ENCODE peak calls at places on chromosome 20, in seven cellular contexts. O is A549, X is breast epithelium, C is endothelial cell of umbilical vein, N is ovary, I is lower leg skin, V is HepG2. P is an unnamed sample.

GRCh38 chr20:39822667-39823066 is 860.5 kb downstream of the DHX35 start:
- DNase-seq in C (peak), X (no peak), I (no peak), N (no peak), O (no peak), V (no peak), P (no peak)

GRCh38 chr20:12262747-12263146 is 345.1 kb downstream of the BTBD3 start:
- DNase-seq in O (no peak), N (no peak), C (no peak), I (no peak), V (no peak), X (no peak), P (no peak)

GRCh38 chr20:31833130-31833930 is 12.1 kb downstream of the FOXS1 start:
- DNase-seq in O (peak), X (no peak), C (peak), N (no peak), V (peak), I (no peak), P (peak)

GRCh38 chr20:52178691-52179090 is 12.9 kb downstream of the ZFP64 start:
- DNase-seq in C (no peak), N (no peak), O (no peak), I (no peak), V (no peak), X (no peak), P (no peak)

GRCh38 chr20:35145141-35145564 is 2.0 kb downstream of the EDEM2 start:
- DNase-seq in I (no peak), O (peak), C (peak), V (peak), N (no peak), X (no peak), P (peak)

GRCh38 chr20:61801857-61802442 is 263.7 kb downstream of the TAF4 start:
- DNase-seq in V (no peak), X (no peak), C (no peak), I (no peak), O (no peak), N (no peak), P (no peak)

GRCh38 chr20:59908855-59909254 is 24.6 kb downstream of the SYCP2 start:
- DNase-seq in X (no peak), V (no peak), O (no peak), I (no peak), N (no peak), C (no peak), P (no peak)

GRCh38 chr20:61419010-61419409 is 166.9 kb downstream of the CDH4 start:
- DNase-seq in X (no peak), I (no peak), O (no peak), N (no peak), V (no peak), C (no peak), P (no peak)

GRCh38 chr20:46353506-46354206 is 45.4 kb upstream of the CDH22 start:
- DNase-seq in O (no peak), V (peak), I (no peak), N (no peak), X (no peak), C (no peak), P (no peak)

GRCh38 chr20:41427833-41428232 is 61.2 kb upstream of the EMILIN3 start:
- DNase-seq in O (no peak), V (no peak), I (no peak), X (no peak), C (no peak), N (no peak), P (no peak)

GRCh38 chr20:49372095-49372734 is 94.4 kb upstream of the ZNFX1 start:
- DNase-seq in V (no peak), C (no peak), I (no peak), X (peak), O (no peak), N (no peak), P (no peak)

GRCh38 chr20:22374678-22375590 is 209.4 kb downstream of the FOXA2 start:
- DNase-seq in C (no peak), O (no peak), X (no peak), V (no peak), N (no peak), I (no peak), P (no peak)

GRCh38 chr20:5153612-5154542 is 27.1 kb downstream of the CDS2 start:
- DNase-seq in I (no peak), V (peak), N (no peak), X (no peak), C (no peak), O (no peak), P (no peak)

GRCh38 chr20:44572551-44573500 is 9.6 kb upstream of the PKIG start:
- DNase-seq in C (peak), I (peak), N (peak), V (no peak), X (peak), O (no peak), P (no peak)

GRCh38 chr20:44861547-44862006 is 23.9 kb upstream of the YWHAB start:
- DNase-seq in N (peak), C (peak), V (no peak), O (no peak), I (peak), X (no peak), P (no peak)

GRCh38 chr20:48683467-48684175 is 144.2 kb downstream of the PREX1 start:
- DNase-seq in C (peak), N (no peak), V (no peak), X (no peak), I (no peak), O (no peak), P (no peak)

GRCh38 chr20:5714261-5715041 is 35.8 kb upstream of the SHLD1 start:
- DNase-seq in O (no peak), C (peak), V (peak), X (peak), I (no peak), N (no peak), P (peak)

GRCh38 chr20:6908673-6909072 is 141.2 kb downstream of the BMP2 start:
- DNase-seq in I (no peak), O (no peak), V (no peak), C (no peak), X (no peak), N (no peak), P (no peak)

GRCh38 chr20:8443464-8444072 is 311.5 kb downstream of the PLCB1 start:
- DNase-seq in V (no peak), X (no peak), N (no peak), O (no peak), C (no peak), I (no peak), P (no peak)

GRCh38 chr20:44501448-44501847 is 20.4 kb downstream of the SERINC3 start:
- DNase-seq in O (no peak), C (no peak), N (no peak), X (no peak), V (no peak), I (no peak), P (no peak)

GRCh38 chr20:33305591-33306057 is 22.6 kb downstream of the BPIFB1 start:
- DNase-seq in C (no peak), N (no peak), O (no peak), X (no peak), I (no peak), V (no peak), P (no peak)

GRCh38 chr20:58922036-58922435 is 59.0 kb upstream of the NELFCD start:
- DNase-seq in V (no peak), N (no peak), I (no peak), X (no peak), O (no peak), C (no peak), P (no peak)

GRCh38 chr20:59123011-59123676 is 40.5 kb upstream of the ZNF831 start:
- DNase-seq in V (no peak), C (no peak), O (no peak), N (no peak), X (no peak), I (no peak), P (no peak)

GRCh38 chr20:8126979-8127378 is 5.1 kb upstream of the PLCB1 start:
- DNase-seq in C (no peak), X (no peak), V (peak), I (no peak), O (no peak), N (no peak), P (no peak)

GRCh38 chr20:36501367-36502006 is 39.8 kb upstream of the MYL9 start:
- DNase-seq in X (no peak), C (no peak), V (no peak), N (no peak), I (no peak), O (no peak), P (no peak)

GRCh38 chr20:36499211-36499610 is 42.1 kb upstream of the MYL9 start:
- DNase-seq in C (no peak), N (no peak), O (no peak), X (no peak), V (no peak), I (no peak), P (no peak)

GRCh38 chr20:36498386-36499179 is 42.7 kb upstream of the MYL9 start:
- DNase-seq in O (no peak), X (no peak), C (no peak), N (no peak), I (no peak), V (no peak), P (no peak)

GRCh38 chr20:36497856-36498255 is 43.5 kb upstream of the MYL9 start:
- DNase-seq in N (no peak), O (no peak), C (no peak), V (no peak), I (no peak), X (no peak), P (no peak)

GRCh38 chr20:36499723-36500501 is 41.4 kb upstream of the MYL9 start:
- DNase-seq in C (no peak), O (no peak), X (no peak), N (no peak), V (no peak), I (no peak), P (no peak)
- TF ChIP-seq POLR2A in C (no peak), O (no peak), X (no peak), N (no peak), V (no peak), I (no peak), P (no peak)

GRCh38 chr20:13995086-13995665 is at the start of gene MACROD2:
- DNase-seq in N (peak), C (peak), V (peak), I (peak), X (peak), O (peak), P (peak)
- TF ChIP-seq POLR2A in N (no peak), C (no peak), V (no peak), I (no peak), X (no peak), O (peak), P (no peak)

GRCh38 chr20:47360489-47361267 is 4.2 kb upstream of the ZMYND8 start:
- DNase-seq in I (peak), O (peak), C (peak), X (peak), N (peak), V (peak), P (peak)
- TF ChIP-seq POLR2A in I (no peak), O (peak), C (peak), X (peak), N (peak), V (peak), P (peak)

DNA sequence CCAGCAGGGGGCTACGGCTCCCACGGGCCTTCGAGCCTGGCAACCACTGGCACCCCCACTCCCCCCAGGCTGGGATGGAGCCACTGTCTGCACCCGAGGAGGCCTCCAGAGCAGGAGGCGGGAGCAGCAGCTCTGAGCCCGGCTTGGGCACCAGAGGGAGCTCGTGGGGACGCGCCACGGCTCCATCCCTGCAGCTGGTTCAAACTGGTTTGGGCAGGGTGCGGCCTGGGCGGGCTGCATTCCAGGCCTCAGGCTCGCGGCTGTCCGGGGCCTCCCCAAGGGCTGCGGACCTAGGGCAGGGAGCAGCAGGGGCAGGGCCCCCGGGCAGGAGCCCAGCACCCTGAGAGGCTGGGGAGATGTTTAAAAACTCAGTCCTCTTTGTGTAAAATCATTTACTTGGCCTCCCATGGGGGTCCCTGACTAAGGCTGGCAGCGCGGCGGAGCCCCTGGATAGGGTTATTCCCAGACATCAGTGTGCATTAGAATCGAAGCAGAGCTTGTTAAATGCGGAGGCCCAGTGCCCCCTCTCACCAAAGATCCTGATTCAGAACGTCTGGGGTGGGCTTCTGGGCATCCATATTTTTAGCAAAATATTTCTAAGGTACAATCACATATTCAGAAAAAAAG is 4.1 kb upstream of the BCAS4 start:
- DNase-seq in V (peak), I (peak), X (peak), C (peak), N (peak), O (peak), P (peak)
- TF ChIP-seq POLR2A in V (peak), I (no peak), X (no peak), C (peak), N (no peak), O (peak), P (peak)

GRCh38 chr20:63625771-63626423 is 1.0 kb downstream of the GMEB2 start:
- DNase-seq in V (peak), N (no peak), C (no peak), I (no peak), O (no peak), X (no peak), P (peak)

GRCh38 chr20:63622096-63622495 is 4.8 kb downstream of the GMEB2 start:
- DNase-seq in O (no peak), V (no peak), C (no peak), I (no peak), N (no peak), X (no peak), P (no peak)

GRCh38 chr20:63622732-63623131 is 4.2 kb downstream of the GMEB2 start:
- DNase-seq in O (no peak), X (no peak), V (no peak), I (no peak), N (no peak), C (no peak), P (no peak)

GRCh38 chr20:63626424-63627128 is at the start of gene GMEB2:
- DNase-seq in X (peak), V (peak), O (peak), N (peak), I (peak), C (no peak), P (peak)

DNA sequence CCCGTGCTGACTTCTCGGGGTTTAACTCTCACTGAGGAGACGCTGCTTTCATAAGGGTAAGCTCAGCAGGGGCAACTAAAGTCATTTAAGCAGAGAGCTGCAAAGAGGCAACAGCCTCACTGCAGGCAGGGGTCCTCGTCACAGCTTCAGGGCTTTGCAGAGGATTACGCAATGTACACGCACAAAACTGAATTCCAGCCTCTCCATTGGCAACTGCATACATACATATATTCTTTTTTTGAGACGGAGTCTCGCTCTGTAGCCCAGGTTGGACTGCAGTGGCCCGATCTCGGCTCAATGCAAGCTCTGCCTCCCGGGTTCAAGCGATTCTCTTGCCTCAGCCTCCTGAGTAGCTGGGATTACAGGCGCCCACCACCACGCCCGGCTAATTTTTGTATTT is 2.4 kb downstream of the GMEB2 start:
- DNase-seq in I (no peak), O (no peak), X (no peak), N (no peak), V (peak), C (no peak), P (no peak)
- TF ChIP-seq POLR2A in I (no peak), O (no peak), X (no peak), N (no peak), V (no peak), C (no peak), P (no peak)

GRCh38 chr20:25196701-25197120 is 1.2 kb downstream of the ENTPD6 start:
- DNase-seq in X (no peak), C (no peak), N (no peak), I (no peak), V (no peak), O (peak), P (no peak)
- TF ChIP-seq POLR2A in X (no peak), C (no peak), N (no peak), I (no peak), V (no peak), O (no peak), P (no peak)